ENCODE peak calls at places on chromosome 16, in eight cellular contexts. C is stomach, G is SK-N-SH, P is A549, U is transverse colon, T is ovary, J is sigmoid colon, Y is K562. O is an unnamed sample.

GRCh38 chr16:799111-799947 is 1.2 kb downstream of the GNG13 start:
- DNase-seq in C (no peak), P (no peak), J (no peak), T (no peak), G (no peak), U (no peak), Y (no peak), O (no peak)

GRCh38 chr16:81677375-81677737 is 101.7 kb upstream of the PLCG2 start:
- DNase-seq in U (no peak), J (no peak), T (no peak), Y (no peak), C (no peak), P (no peak), G (no peak), O (no peak)

GRCh38 chr16:85879975-85880831 is 18.8 kb upstream of the IRF8 start:
- DNase-seq in J (no peak), T (no peak), C (no peak), P (no peak), G (no peak), U (no peak), Y (no peak), O (no peak)

GRCh38 chr16:89155851-89156739 is 15.5 kb upstream of the CDH15 start:
- DNase-seq in J (no peak), C (peak), T (no peak), P (no peak), Y (no peak), G (no peak), U (no peak), O (no peak)

GRCh38 chr16:13441675-13442074 is 478.3 kb upstream of the ERCC4 start:
- DNase-seq in C (no peak), Y (no peak), U (no peak), P (no peak), J (no peak), T (no peak), G (no peak), O (no peak)

GRCh38 chr16:65908568-65908967 is 457.9 kb upstream of the CDH5 start:
- DNase-seq in P (no peak), C (no peak), U (no peak), J (no peak), T (no peak), G (peak), Y (no peak), O (no peak)

GRCh38 chr16:4882633-4883285 is 35.5 kb downstream of the UBN1 start:
- DNase-seq in C (peak), U (no peak), J (no peak), G (peak), Y (peak), T (no peak), P (no peak), O (no peak)

GRCh38 chr16:64047878-64048277 is 1074.0 kb downstream of the CDH11 start:
- DNase-seq in C (no peak), P (no peak), G (peak), T (no peak), Y (no peak), U (no peak), J (no peak), O (no peak)

GRCh38 chr16:86089986-86090385 is 191.0 kb downstream of the IRF8 start:
- DNase-seq in T (no peak), P (no peak), J (peak), G (no peak), C (no peak), U (no peak), Y (no peak), O (no peak)

GRCh38 chr16:71564377-71564967 is 12.4 kb downstream of the TAT start:
- DNase-seq in Y (no peak), J (no peak), P (no peak), G (no peak), U (no peak), C (no peak), T (no peak), O (peak)

GRCh38 chr16:22648141-22648540 is 137.4 kb downstream of the NPIPB5 start:
- DNase-seq in J (no peak), Y (no peak), C (no peak), G (no peak), T (no peak), U (no peak), P (no peak), O (no peak)
- TF ChIP-seq EP300 in J (no peak), Y (no peak), C (no peak), G (no peak), T (no peak), U (no peak), P (no peak), O (no peak)

GRCh38 chr16:25027281-25027680 is 12.1 kb upstream of the ARHGAP17 start:
- DNase-seq in U (no peak), C (no peak), G (no peak), P (no peak), Y (no peak), J (no peak), T (no peak), O (no peak)
- H3K4me3 ChIP-seq in U (no peak), C (no peak), G (no peak), P (no peak), Y (no peak), J (no peak), T (no peak), O (no peak)

GRCh38 chr16:1825381-1825863 is 1.2 kb downstream of the HAGH start:
- DNase-seq in C (peak), G (no peak), Y (no peak), U (no peak), T (peak), J (no peak), P (no peak), O (no peak)
- H3K27ac ChIP-seq in C (peak), G (no peak), Y (no peak), U (peak), T (peak), J (peak), P (no peak), O (peak)

GRCh38 chr16:27471661-27472060 is 69.7 kb downstream of the IL21R start:
- DNase-seq in U (no peak), G (no peak), C (no peak), P (no peak), T (no peak), J (no peak), Y (no peak), O (no peak)

GRCh38 chr16:27468941-27469531 is 67.1 kb downstream of the IL21R start:
- DNase-seq in U (no peak), T (no peak), Y (no peak), P (no peak), C (no peak), J (no peak), G (no peak), O (no peak)

GRCh38 chr16:27472091-27473020 is 70.4 kb downstream of the IL21R start:
- DNase-seq in C (no peak), U (no peak), T (no peak), P (no peak), G (no peak), J (no peak), Y (no peak), O (no peak)

GRCh38 chr16:27473101-27473900 is 71.3 kb downstream of the IL21R start:
- DNase-seq in T (no peak), J (no peak), C (no peak), P (no peak), G (no peak), Y (no peak), U (no peak), O (no peak)

GRCh38 chr16:27470567-27471431 is 68.8 kb downstream of the IL21R start:
- DNase-seq in T (no peak), J (no peak), G (no peak), U (no peak), C (no peak), Y (peak), P (no peak), O (no peak)
- TF ChIP-seq EP300 in T (no peak), J (no peak), G (no peak), U (no peak), C (no peak), Y (no peak), P (no peak), O (no peak)